ENCODE peak calls at places on chromosomes 13 and 19, in six cellular contexts. C, P, D, V, J and G are unnamed samples.

GRCh38 chr13:79312456-79312855 is 93.6 kb downstream of the RBM26 start:
- DNase-seq in P (no peak), C (no peak), V (no peak), D (no peak), J (no peak), G (no peak)

GRCh38 chr13:99356216-99357089 is 49.3 kb upstream of the GPR183 start:
- DNase-seq in V (peak; percentile 45), P (no peak), D (no peak), C (no peak), J (peak; percentile 87), G (peak; percentile 74)

GRCh38 chr13:110944121-110944967 is 29.5 kb upstream of the ANKRD10 start:
- DNase-seq in J (peak; percentile 54), V (peak; percentile 20), D (no peak), C (peak; percentile 44), P (peak; percentile 65), G (peak; percentile 67)

GRCh38 chr19:7832781-7833180 is 2.8 kb downstream of the EVI5L start:
- DNase-seq in D (no peak), C (no peak), J (no peak), P (no peak), V (no peak), G (no peak)

GRCh38 chr13:109677206-109677605 is 109.2 kb downstream of the IRS2 start:
- DNase-seq in P (no peak), C (no peak), V (no peak), D (no peak), J (no peak), G (no peak)

GRCh38 chr13:24185591-24186232 is 25.2 kb downstream of the SPATA13 start:
- DNase-seq in V (no peak), C (no peak), D (no peak), P (no peak), J (no peak), G (no peak)

GRCh38 chr19:48596679-48597465 is 9.7 kb upstream of the SPACA4 start:
- DNase-seq in C (no peak), V (no peak), D (no peak), P (peak; percentile 54), J (no peak), G (no peak)

GRCh38 chr13:23560571-23561089 is 9.6 kb upstream of the TNFRSF19 start:
- DNase-seq in V (no peak), J (no peak), D (no peak), C (no peak), P (no peak), G (no peak)

GRCh38 chr13:96252903-96253302 is 163.0 kb downstream of the HS6ST3 start:
- DNase-seq in P (no peak), D (no peak), C (no peak), J (no peak), V (no peak), G (no peak)

GRCh38 chr13:101218484-101218883 is 197.8 kb downstream of the NALCN start:
- DNase-seq in P (no peak), V (no peak), J (no peak), C (no peak), D (no peak), G (no peak)

GRCh38 chr13:39254606-39255005 is 216.3 kb downstream of the NHLRC3 start:
- DNase-seq in V (no peak), J (no peak), D (no peak), P (no peak), C (no peak), G (no peak)

GRCh38 chr19:14761607-14762006 is 16.8 kb downstream of the ADGRE2 start:
- DNase-seq in C (no peak), J (no peak), P (no peak), D (no peak), V (no peak), G (no peak)

GRCh38 chr19:29879655-29879974 is 62.4 kb upstream of the URI1 start:
- DNase-seq in D (no peak), P (no peak), C (no peak), V (no peak), J (no peak), G (no peak)

GRCh38 chr19:7224995-7225394 is 69.2 kb downstream of the INSR start:
- DNase-seq in C (no peak), P (no peak), V (no peak), D (no peak), J (no peak), G (no peak)

GRCh38 chr13:100789968-100790367 is 115.4 kb upstream of the TMTC4 start:
- DNase-seq in J (no peak), C (no peak), P (no peak), D (no peak), V (no peak), G (no peak)

GRCh38 chr19:17402982-17403855 is 2.2 kb downstream of the BST2 start:
- DNase-seq in V (no peak), D (no peak), P (peak; percentile 25), C (peak; percentile 62), J (no peak), G (peak; percentile 86)

GRCh38 chr19:16191216-16191908 is 6.2 kb downstream of the FAM32A start:
- DNase-seq in J (no peak), P (no peak), D (no peak), V (no peak), C (no peak), G (no peak)

GRCh38 chr19:46616631-46617322 is 8.1 kb downstream of the PTGIR start:
- DNase-seq in C (peak; percentile 96), D (no peak), J (no peak), P (peak; percentile 92), V (peak; percentile 69), G (peak; percentile 28)

GRCh38 chr19:54179921-54180452 is 7.0 kb upstream of the TMC4 start:
- DNase-seq in V (peak; percentile 79), C (no peak), D (no peak), P (no peak), J (peak; percentile 70), G (peak; percentile 70)

GRCh38 chr19:6458695-6459355 is 767 bp downstream of the SLC25A23 start:
- DNase-seq in V (peak; percentile 62), P (no peak), J (no peak), D (no peak), C (no peak), G (no peak)

DNA sequence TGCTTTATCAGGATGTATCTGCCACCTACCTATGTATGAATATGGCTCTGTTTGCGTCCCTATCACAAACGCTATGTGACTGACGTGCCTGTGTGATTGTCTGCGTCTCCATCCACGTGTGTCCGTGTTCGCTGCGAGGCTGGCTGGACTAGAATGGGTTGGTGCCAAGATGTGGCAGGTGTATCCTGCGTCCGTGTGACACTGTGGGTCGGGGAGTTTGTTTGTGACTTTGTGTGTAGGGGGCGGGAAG is 6.7 kb upstream of the HOOK2 start:
- DNase-seq in V (no peak), C (no peak), D (no peak), J (peak; percentile 94), P (no peak), G (no peak)
- TF ChIP-seq POLR2A in V (no peak), C (no peak), D (no peak), J (no peak), P (no peak), G (peak; percentile 57)

GRCh38 chr19:9827325-9828238 is at the start of gene UBL5:
- DNase-seq in J (peak; percentile 96), P (peak; percentile 98), D (peak; percentile 85), C (peak; percentile 90), V (peak; percentile 94), G (peak; percentile 93)
- TF ChIP-seq POLR2A in J (peak; percentile 83), P (peak; percentile 100), D (peak; percentile 66), C (peak; percentile 84), V (peak; percentile 90), G (peak; percentile 90)

DNA sequence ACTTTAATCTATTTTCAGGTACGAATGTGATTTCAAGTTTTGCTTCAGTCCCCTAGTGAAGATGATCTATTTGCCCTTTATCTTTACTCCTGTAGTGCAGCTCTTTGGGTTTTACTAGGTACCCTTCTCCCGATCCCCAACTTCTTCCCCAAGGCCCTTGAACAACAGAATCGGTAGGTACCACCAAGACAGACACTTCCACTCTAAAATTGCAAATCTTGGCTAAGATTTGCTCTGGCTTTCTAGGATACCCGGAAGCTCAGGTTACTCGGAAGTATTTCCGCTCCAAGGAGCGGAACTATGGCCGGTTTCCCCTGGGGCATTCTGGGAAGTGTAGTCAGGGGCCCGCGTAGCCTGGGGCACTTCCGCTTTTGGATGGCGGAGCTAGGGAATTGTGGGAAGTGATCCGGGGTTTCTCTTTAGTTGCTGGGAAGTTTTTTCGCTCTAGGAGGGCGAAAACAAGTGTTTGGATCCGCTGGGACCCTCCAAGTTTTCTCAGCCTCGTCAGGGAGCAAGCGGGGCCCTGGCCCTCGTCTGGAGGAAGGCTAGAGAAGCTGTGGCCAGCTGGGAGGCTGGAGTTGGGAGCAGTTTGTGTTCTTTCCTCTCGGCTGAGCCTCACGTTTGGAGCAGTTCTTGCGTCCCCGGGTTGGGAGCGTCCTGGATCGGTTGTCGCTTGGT is 5.1 kb upstream of the ZNF227 start:
- DNase-seq in D (peak; percentile 85), J (peak; percentile 94), P (peak; percentile 89), C (peak; percentile 95), V (peak; percentile 90), G (peak; percentile 90)
- TF ChIP-seq POLR2A in D (no peak), J (no peak), P (peak; percentile 17), C (peak; percentile 30), V (no peak), G (peak; percentile 68)

DNA sequence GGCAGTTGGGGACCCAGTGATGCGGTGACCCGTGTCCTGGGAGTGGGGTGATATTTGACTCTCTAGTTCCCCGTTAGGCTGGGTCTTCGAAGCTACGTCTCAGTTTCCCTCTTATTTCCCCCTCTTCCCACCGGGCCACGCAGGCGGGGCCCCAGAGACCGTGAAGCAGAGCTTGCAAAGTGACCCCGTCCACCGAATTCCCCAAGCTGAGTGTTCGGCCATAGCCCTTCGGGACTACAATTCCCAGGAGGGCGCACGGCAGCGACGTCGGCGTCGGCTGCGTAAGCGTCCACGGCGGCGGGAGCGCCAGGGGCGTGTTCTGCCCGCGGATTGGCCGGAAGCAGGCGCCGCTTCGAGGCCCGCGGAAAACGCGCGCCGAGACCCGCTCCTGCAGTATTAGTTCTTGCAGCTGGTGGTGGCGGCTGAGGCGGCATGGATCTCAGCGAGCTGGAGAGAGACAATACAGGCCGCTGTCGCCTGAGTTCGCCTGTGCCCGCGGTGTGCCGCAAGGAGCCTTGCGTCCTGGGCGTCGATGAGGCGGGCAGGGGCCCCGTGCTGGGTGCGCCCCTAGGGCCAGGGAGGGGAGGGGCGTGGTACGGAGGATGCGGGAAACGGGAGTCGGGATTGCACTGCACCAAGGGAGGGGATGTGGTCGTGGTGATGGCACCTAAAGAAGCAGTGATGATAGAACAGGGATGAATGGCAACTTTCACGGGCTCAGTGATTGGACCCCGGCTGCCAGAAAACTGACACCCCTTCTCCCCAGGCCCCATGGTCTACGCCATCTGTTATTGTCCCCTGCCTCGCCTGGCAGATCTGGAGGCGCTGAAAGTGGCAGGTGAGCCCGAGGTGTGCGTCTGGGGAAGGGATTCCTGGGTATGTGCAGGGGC is at the start of gene RNASEH2A:
- DNase-seq in V (peak; percentile 92), J (peak; percentile 96), P (peak; percentile 94), D (peak; percentile 85), C (peak; percentile 81), G (peak; percentile 93)
- TF ChIP-seq POLR2A in V (no peak), J (no peak), P (peak; percentile 79), D (no peak), C (peak; percentile 42), G (peak; percentile 72)

DNA sequence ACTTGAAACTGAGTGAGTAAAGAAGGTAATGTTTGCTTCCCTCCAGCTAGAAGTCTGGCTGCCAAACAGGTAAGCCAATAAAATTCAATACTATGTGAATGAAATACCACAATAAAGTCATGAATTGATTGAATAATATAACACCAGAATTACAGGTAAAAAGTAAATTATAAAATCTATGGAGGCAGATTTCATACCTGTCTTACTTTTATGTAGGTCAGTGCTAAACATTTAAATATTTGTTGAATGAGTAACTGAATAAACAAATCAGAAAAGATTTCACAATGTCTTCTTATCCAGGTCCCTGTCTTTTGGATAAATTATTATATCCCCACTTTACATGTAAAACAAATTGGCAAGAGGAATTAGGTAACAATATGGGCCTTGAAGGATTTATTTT is 62.7 kb downstream of the MICU2 start:
- DNase-seq in J (no peak), C (no peak), P (no peak), V (no peak), D (no peak), G (no peak)
- TF ChIP-seq POLR2A in J (no peak), C (no peak), P (no peak), V (no peak), D (no peak), G (no peak)

GRCh38 chr19:50357178-50358100 is 8.0 kb downstream of the NAPSA start:
- DNase-seq in P (peak; percentile 50), V (peak; percentile 79), D (peak; percentile 80), C (peak; percentile 68), J (peak; percentile 93), G (peak; percentile 76)
- TF ChIP-seq POLR2A in P (no peak), V (peak; percentile 14), D (no peak), C (no peak), J (no peak), G (peak; percentile 32)